ENCODE peak calls at places on chromosomes 6 and 20, in five cellular contexts. L, M, K, H and C are unnamed samples.

GRCh38 chr6:142210606-142211005 is 63.5 kb downstream of the VTA1 start:
- DNase-seq in L (no peak), M (no peak), K (peak; percentile 75), H (no peak), C (no peak)

GRCh38 chr6:107690864-107691661 is 133.1 kb downstream of the SCML4 start:
- DNase-seq in L (no peak), M (no peak), K (peak; percentile 99), H (no peak), C (no peak)

GRCh38 chr20:37378785-37379598 is 33.1 kb downstream of the SRC start:
- DNase-seq in L (no peak), M (no peak), K (peak; percentile 62), H (no peak), C (no peak)

GRCh38 chr6:90536516-90536915 is 50.4 kb downstream of the MAP3K7 start:
- DNase-seq in L (no peak), M (no peak), K (peak; percentile 5), H (no peak), C (no peak)

GRCh38 chr6:111564482-111564945 is 41.2 kb downstream of the TRAF3IP2 start:
- DNase-seq in L (no peak), M (no peak), K (peak; percentile 60), H (no peak), C (peak; percentile 80)

GRCh38 chr6:151137441-151137984 is 102.3 kb upstream of the AKAP12 start:
- DNase-seq in L (no peak), M (no peak), K (no peak), H (no peak), C (no peak)

GRCh38 chr6:160010067-160010466 is 41.2 kb downstream of the IGF2R start:
- DNase-seq in L (no peak), M (no peak), K (peak; percentile 88), H (no peak), C (no peak)

GRCh38 chr6:43945778-43946100 is 175.7 kb downstream of the VEGFA start:
- DNase-seq in L (no peak), M (no peak), K (no peak), H (peak; percentile 2), C (no peak)

GRCh38 chr20:51388227-51388626 is 154.3 kb downstream of the NFATC2 start:
- DNase-seq in L (no peak), M (no peak), K (peak; percentile 71), H (no peak), C (no peak)

GRCh38 chr6:165889636-165890403 is 226.8 kb upstream of the PDE10A start:
- DNase-seq in L (no peak), M (no peak), K (peak; percentile 64), H (no peak), C (peak; percentile 21)

GRCh38 chr20:57069442-57069841 is 197.0 kb downstream of the BMP7 start:
- DNase-seq in L (no peak), M (no peak), K (no peak), H (no peak), C (no peak)

GRCh38 chr6:15621203-15622044 is 41.4 kb downstream of the DTNBP1 start:
- DNase-seq in L (peak; percentile 39), M (peak; percentile 58), K (peak; percentile 55), H (peak; percentile 54), C (peak; percentile 84)

GRCh38 chr20:31430568-31431095 is 9.8 kb upstream of the DEFB123 start:
- DNase-seq in L (no peak), M (no peak), K (no peak), H (no peak), C (no peak)

DNA sequence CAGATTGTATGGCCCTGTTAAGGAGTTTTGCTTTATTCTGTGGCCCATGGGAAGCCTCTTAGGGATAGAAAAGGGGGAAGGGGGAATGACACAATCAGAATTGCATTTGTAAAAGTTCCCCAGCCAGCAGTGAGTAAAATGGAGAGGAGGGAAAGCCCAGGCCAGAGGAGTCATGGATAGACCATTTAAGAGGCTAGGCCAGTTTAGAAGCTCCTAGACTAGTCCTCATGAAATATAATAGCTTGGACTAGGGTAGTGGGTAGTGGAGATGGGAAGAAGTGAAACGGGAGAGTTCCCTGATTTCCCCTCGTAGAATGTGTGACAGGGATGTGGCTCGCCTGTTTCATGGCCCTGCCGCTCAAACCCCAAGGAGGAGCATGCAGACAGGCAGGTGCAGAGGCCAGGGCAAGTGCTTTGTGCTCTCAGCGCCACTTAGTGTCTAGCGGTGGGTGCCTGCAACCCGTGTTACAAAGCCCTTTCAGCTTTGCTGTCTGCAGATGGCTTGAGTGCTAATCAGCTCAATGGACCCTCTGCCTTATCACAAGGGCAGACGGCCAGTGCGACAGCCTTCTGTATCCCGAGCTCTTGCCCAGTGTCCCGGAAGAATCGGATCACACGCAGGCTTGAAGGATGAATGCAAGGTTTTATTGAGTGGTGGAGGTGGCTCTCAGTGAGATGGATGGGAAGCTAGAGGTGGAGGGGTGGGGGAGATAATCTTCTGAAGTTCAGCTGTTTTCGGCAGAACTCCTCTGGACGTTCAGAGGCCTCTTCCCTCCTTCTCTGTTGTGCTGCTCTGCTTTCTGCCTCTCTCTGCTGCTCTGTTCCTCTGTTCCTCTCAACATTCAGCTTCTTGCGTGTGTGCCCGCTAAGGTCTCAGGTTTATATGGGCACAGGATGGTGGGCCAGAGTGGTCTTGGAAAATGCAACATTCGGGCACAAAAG is 141.1 kb downstream of the CEP57L1 start:
- DNase-seq in L (peak; percentile 36), M (no peak), K (no peak), H (peak; percentile 79), C (peak; percentile 96)
- TF ChIP-seq CTCF in L (peak; percentile 47), M (no peak), K (no peak), H (peak; percentile 70), C (peak; percentile 90)

DNA sequence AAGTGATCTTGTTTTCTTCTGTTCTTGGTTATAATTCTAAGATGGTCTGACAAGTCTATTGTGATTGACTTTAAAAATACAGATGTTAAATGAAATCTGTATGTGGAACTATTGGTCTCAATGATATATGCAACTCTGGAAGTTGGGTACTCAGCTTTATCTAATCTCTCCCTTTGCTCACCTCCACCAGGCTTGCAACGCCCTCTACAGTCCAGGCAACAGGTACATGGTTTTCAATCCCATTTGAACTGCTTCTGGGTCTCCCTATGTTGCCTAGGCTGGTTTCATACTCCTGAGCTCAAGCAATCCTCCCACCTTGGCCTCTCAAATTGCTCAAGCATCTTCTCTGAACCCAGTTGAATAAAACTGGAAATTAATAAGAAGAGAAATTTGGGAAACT is 25.6 kb upstream of the HLA-DQB1 start:
- DNase-seq in L (peak; percentile 45), M (no peak), K (peak; percentile 11), H (peak; percentile 82), C (peak; percentile 86)
- TF ChIP-seq CTCF in L (peak; percentile 44), M (no peak), K (peak; percentile 16), H (peak; percentile 66), C (peak; percentile 91)

DNA sequence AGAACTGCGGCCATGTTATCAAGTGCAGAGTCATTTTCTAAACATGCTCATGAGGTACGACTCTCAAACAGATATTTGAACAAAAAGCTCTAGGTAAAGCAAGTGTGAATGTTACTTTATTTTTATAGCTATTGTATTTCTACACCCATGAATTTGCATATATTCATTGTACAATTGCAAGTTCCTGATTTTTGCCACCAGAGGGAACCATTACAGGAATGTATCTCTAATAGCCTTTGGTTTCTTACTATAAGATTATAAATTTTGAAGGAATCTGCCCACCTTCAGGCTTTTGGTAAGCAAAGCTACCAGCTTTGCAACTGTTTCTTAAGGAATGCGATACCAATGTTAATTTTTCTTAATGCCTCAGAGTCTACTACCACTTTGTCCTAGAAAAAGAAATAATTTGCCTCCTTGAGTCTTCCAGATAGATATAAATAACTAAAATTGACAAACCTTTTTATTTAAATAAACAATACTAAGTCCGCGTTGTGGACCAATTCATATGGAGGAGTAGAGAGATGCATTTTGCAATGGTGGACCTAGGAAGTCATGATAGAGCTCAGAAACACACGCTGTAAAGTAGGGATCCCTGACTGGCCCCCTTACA is 125.4 kb upstream of the SAMD5 start:
- DNase-seq in L (no peak), M (no peak), K (peak; percentile 70), H (no peak), C (no peak)
- TF ChIP-seq CTCF in L (no peak), M (no peak), K (peak; percentile 47), H (peak; percentile 46), C (peak; percentile 11)

DNA sequence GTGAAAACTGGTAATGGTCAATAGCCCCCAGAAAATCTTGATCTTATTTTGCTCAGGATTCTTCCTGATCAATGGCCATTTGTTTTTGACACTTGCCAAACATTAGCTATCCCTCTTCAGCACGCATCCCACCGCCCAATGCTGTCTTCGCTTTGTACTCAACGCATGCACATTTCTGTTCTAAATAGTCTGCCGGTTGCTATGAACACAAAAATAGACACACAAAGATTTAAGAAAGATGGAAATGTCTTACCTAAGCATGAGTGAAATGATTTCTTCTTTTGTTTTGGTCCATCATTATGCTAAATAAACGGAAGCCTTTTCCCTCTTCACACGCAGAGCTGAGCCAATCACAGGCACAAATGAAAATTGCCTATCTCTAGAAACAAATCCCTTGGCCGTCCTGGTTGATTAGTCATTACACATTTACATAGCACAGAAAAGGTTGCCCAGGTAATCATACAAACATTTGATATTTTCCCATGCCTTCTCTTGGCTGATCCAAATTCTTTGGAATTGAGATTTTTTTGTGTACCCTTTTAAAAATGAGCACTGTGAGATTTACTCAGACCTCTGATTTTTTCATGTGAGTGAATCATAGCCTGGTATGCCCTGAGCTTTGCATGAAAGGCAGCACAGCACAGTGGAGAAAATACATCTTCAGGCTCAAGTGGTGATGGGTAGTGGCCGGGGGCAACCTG is 70.5 kb upstream of the FAM184A start:
- DNase-seq in L (no peak), M (no peak), K (peak; percentile 44), H (no peak), C (no peak)
- TF ChIP-seq CTCF in L (no peak), M (no peak), K (no peak), H (no peak), C (no peak)

GRCh38 chr6:136792945-136793289 is 640 bp upstream of the MAP3K5 start:
- DNase-seq in L (peak; percentile 82), M (peak; percentile 88), K (peak; percentile 92), H (peak; percentile 98), C (peak; percentile 94)

GRCh38 chr6:136790411-136791295 is 1.6 kb downstream of the MAP3K5 start:
- DNase-seq in L (no peak), M (no peak), K (no peak), H (no peak), C (no peak)

GRCh38 chr6:136791296-136792065 is 796 bp downstream of the MAP3K5 start:
- DNase-seq in L (peak; percentile 53), M (peak; percentile 36), K (peak; percentile 65), H (peak; percentile 91), C (peak; percentile 30)

GRCh38 chr6:136793348-136793747 is 1.1 kb upstream of the MAP3K5 start:
- DNase-seq in L (peak; percentile 41), M (no peak), K (no peak), H (no peak), C (no peak)

GRCh38 chr6:136792066-136792944 is at the start of gene MAP3K5:
- DNase-seq in L (peak; percentile 78), M (peak; percentile 65), K (peak; percentile 86), H (peak; percentile 96), C (peak; percentile 81)
- TF ChIP-seq CTCF in L (peak; percentile 80), M (no peak), K (peak; percentile 41), H (peak; percentile 98), C (peak; percentile 71)